ENCODE peak calls at places on chromosome 10, in eight cellular contexts. B is fibroblast of the aortic adventitia; J is ovary; C is glutamatergic neuron; U is Peyer's patch; S is activated CD8-positive, alpha-beta memory T cell treated with anti-CD3 and anti-CD28 coated beads for 48 hours; H is foreskin fibroblast; I is GM03348. A is an unnamed sample.

GRCh38 chr10:100802607-100803006 is 57.2 kb downstream of the PAX2 start:
- DNase-seq in B (no peak), J (no peak), C (peak), U (no peak), S (no peak), H (no peak), I (no peak), A (no peak)

GRCh38 chr10:125028291-125028867 is 86.5 kb downstream of the ZRANB1 start:
- DNase-seq in B (peak), J (no peak), C (no peak), U (no peak), S (no peak), H (peak), I (peak), A (no peak)

GRCh38 chr10:76308946-76309529 is 877.6 kb downstream of the LRMDA start:
- DNase-seq in B (peak), J (no peak), C (no peak), U (no peak), S (no peak), H (no peak), I (no peak), A (no peak)

GRCh38 chr10:132957131-132957530 is 14.8 kb upstream of the CFAP46 start:
- DNase-seq in B (no peak), J (peak), C (no peak), U (no peak), S (no peak), H (no peak), I (no peak), A (no peak)

GRCh38 chr10:78450807-78451485 is 417.3 kb downstream of the RPS24 start:
- DNase-seq in B (no peak), J (no peak), C (no peak), U (no peak), S (no peak), H (no peak), I (no peak), A (no peak)

GRCh38 chr10:100970076-100970913 is 991 bp downstream of the SEMA4G start:
- DNase-seq in B (no peak), J (peak), C (peak), U (peak), S (no peak), H (no peak), I (no peak), A (no peak)

GRCh38 chr10:61901829-61902447 is 439 bp downstream of the ARID5B start:
- DNase-seq in B (peak), J (peak), C (no peak), U (peak), S (no peak), H (no peak), I (no peak), A (no peak)

GRCh38 chr10:109205929-109206585 is 717.3 kb downstream of the XPNPEP1 start:
- DNase-seq in B (peak), J (no peak), C (no peak), U (no peak), S (no peak), H (peak), I (peak), A (peak)

GRCh38 chr10:32095116-32095733 is 39.0 kb upstream of the KIF5B start:
- DNase-seq in B (peak), J (no peak), C (no peak), U (no peak), S (no peak), H (no peak), I (no peak), A (peak)

GRCh38 chr10:12833451-12833850 is 168.1 kb downstream of the CCDC3 start:
- DNase-seq in B (no peak), J (no peak), C (no peak), U (no peak), S (no peak), H (no peak), I (no peak), A (no peak)

GRCh38 chr10:74153123-74153522 is 2.1 kb downstream of the ADK start:
- DNase-seq in B (peak), J (no peak), C (no peak), U (no peak), S (no peak), H (peak), I (peak), A (no peak)

GRCh38 chr10:123993534-123994416 is 99.6 kb downstream of the CHST15 start:
- DNase-seq in B (no peak), J (no peak), C (no peak), U (peak), S (no peak), H (no peak), I (peak), A (no peak)

GRCh38 chr10:101291254-101292193 is 62.3 kb upstream of the LBX1 start:
- DNase-seq in B (no peak), J (peak), C (peak), U (peak), S (peak), H (peak), I (peak), A (no peak)

GRCh38 chr10:131437556-131438465 is 126.3 kb upstream of the TCERG1L start:
- DNase-seq in B (no peak), J (no peak), C (no peak), U (no peak), S (no peak), H (no peak), I (no peak), A (no peak)

GRCh38 chr10:51867956-51868355 is 168.6 kb upstream of the CSTF2T start:
- DNase-seq in B (peak), J (no peak), C (no peak), U (no peak), S (no peak), H (peak), I (peak), A (peak)

GRCh38 chr10:33126118-33126517 is 168.1 kb upstream of the ITGB1 start:
- DNase-seq in B (peak), J (no peak), C (no peak), U (no peak), S (no peak), H (no peak), I (no peak), A (no peak)

GRCh38 chr10:29667191-29667590 is 32.4 kb upstream of the SVIL start:
- DNase-seq in B (no peak), J (no peak), C (no peak), U (no peak), S (no peak), H (no peak), I (no peak), A (no peak)

GRCh38 chr10:7121154-7121797 is 289.6 kb downstream of the SFMBT2 start:
- DNase-seq in B (peak), J (no peak), C (peak), U (peak), S (peak), H (peak), I (peak), A (peak)

GRCh38 chr10:98852686-98853085 is 383.0 kb downstream of the HPSE2 start:
- DNase-seq in B (no peak), J (no peak), C (no peak), U (no peak), S (no peak), H (peak), I (no peak), A (no peak)

GRCh38 chr10:8121199-8121890 is 66.9 kb downstream of the GATA3 start:
- DNase-seq in B (no peak), J (no peak), C (no peak), U (no peak), S (no peak), H (no peak), I (no peak), A (no peak)

GRCh38 chr10:35486297-35486991 is 118.7 kb upstream of the GJD4 start:
- DNase-seq in B (no peak), J (no peak), C (no peak), U (no peak), S (no peak), H (no peak), I (no peak), A (no peak)

GRCh38 chr10:50855015-50855414 is 30.4 kb downstream of the A1CF start:
- DNase-seq in B (no peak), J (no peak), C (no peak), U (no peak), S (no peak), H (no peak), I (no peak), A (no peak)

GRCh38 chr10:22086730-22087364 is 83.3 kb upstream of the DNAJC1 start:
- DNase-seq in B (peak), J (peak), C (peak), U (peak), S (no peak), H (peak), I (peak), A (peak)

GRCh38 chr10:86017841-86018734 is 348.5 kb downstream of the GRID1 start:
- DNase-seq in B (no peak), J (no peak), C (no peak), U (no peak), S (no peak), H (no peak), I (no peak), A (no peak)

GRCh38 chr10:132648072-132648855 is 110.7 kb downstream of the INPP5A start:
- DNase-seq in B (no peak), J (no peak), C (peak), U (no peak), S (no peak), H (no peak), I (no peak), A (no peak)

GRCh38 chr10:103564799-103565365 is 71.4 kb downstream of the NEURL1 start:
- DNase-seq in B (no peak), J (no peak), C (peak), U (no peak), S (no peak), H (no peak), I (no peak), A (no peak)

GRCh38 chr10:19815478-19816419 is 483 bp upstream of the PLXDC2 start:
- DNase-seq in B (no peak), J (peak), C (peak), U (peak), S (no peak), H (peak), I (peak), A (no peak)

GRCh38 chr10:63241898-63242297 is 108.8 kb downstream of the NRBF2 start:
- DNase-seq in B (no peak), J (no peak), C (no peak), U (no peak), S (no peak), H (no peak), I (no peak), A (no peak)

GRCh38 chr10:92054807-92055206 is 131.2 kb downstream of the BTAF1 start:
- DNase-seq in B (no peak), J (no peak), C (no peak), U (no peak), S (no peak), H (no peak), I (no peak), A (no peak)

GRCh38 chr10:101107771-101108170 is 23.3 kb upstream of the TLX1 start:
- DNase-seq in B (no peak), J (no peak), C (no peak), U (no peak), S (no peak), H (no peak), I (no peak), A (no peak)

GRCh38 chr10:89554433-89554832 is 19.0 kb upstream of the SLC16A12 start:
- DNase-seq in B (no peak), J (no peak), C (no peak), U (no peak), S (no peak), H (no peak), I (no peak), A (no peak)

GRCh38 chr10:78341953-78342614 is 308.4 kb downstream of the RPS24 start:
- DNase-seq in B (no peak), J (no peak), C (no peak), U (no peak), S (no peak), H (no peak), I (no peak), A (no peak)

GRCh38 chr10:78838141-78838540 is 230.6 kb upstream of the ZMIZ1 start:
- DNase-seq in B (peak), J (no peak), C (no peak), U (no peak), S (no peak), H (no peak), I (no peak), A (no peak)

GRCh38 chr10:75399461-75400162 is 2.0 kb downstream of the ZNF503 start:
- DNase-seq in B (peak), J (peak), C (peak), U (no peak), S (no peak), H (peak), I (peak), A (no peak)

GRCh38 chr10:5623081-5623748 is 43.2 kb downstream of the ASB13 start:
- DNase-seq in B (peak), J (peak), C (peak), U (peak), S (peak), H (peak), I (peak), A (peak)

GRCh38 chr10:31604141-31604540 is 285.1 kb downstream of the ZEB1 start:
- DNase-seq in B (peak), J (peak), C (no peak), U (no peak), S (no peak), H (peak), I (no peak), A (peak)

GRCh38 chr10:100370561-100370975 is 23.5 kb downstream of the SCD start:
- DNase-seq in B (peak), J (no peak), C (no peak), U (no peak), S (no peak), H (peak), I (peak), A (no peak)

GRCh38 chr10:54800677-54801480 is at the start of gene PCDH15:
- DNase-seq in B (no peak), J (no peak), C (peak), U (no peak), S (no peak), H (no peak), I (peak), A (no peak)

GRCh38 chr10:95249467-95249866 is 41.3 kb downstream of the PDLIM1 start:
- DNase-seq in B (no peak), J (no peak), C (no peak), U (no peak), S (no peak), H (no peak), I (no peak), A (no peak)